ENCODE peak calls at places on chromosomes 3 and 15, in four cellular contexts. O is kidney, Z is breast epithelium, Y is spleen. N is an unnamed sample. For H3K4me1, the result is how much of the 10 kb centered on the place peaks cover.

GRCh38 chr3:157585386-157585785 is 82.2 kb upstream of the VEPH1 start:
- DNase-seq in O (no peak), Z (no peak), Y (no peak), N (no peak)

GRCh38 chr15:55494927-55495326 is 13.1 kb downstream of the DNAAF4 start:
- DNase-seq in Z (no peak), Y (no peak), O (no peak), N (no peak)

GRCh38 chr3:123688241-123688747 is 103.4 kb upstream of the HACD2 start:
- DNase-seq in O (no peak), Y (no peak), Z (no peak), N (no peak)

GRCh38 chr3:46845860-46846623 is 17.2 kb downstream of the MYL3 start:
- DNase-seq in O (peak), Z (peak), Y (peak), N (peak)

GRCh38 chr3:100333051-100333450 is 1.5 kb upstream of the NIT2 start:
- DNase-seq in O (no peak), Y (no peak), Z (no peak), N (no peak)

GRCh38 chr3:42216820-42217416 is 49.1 kb downstream of the CCK start:
- DNase-seq in O (no peak), Z (no peak), Y (no peak), N (no peak)

GRCh38 chr3:82157952-82158351 is 396.5 kb upstream of the GBE1 start:
- DNase-seq in Y (no peak), O (no peak), Z (no peak), N (no peak)

GRCh38 chr3:111676177-111677021 is 81.3 kb upstream of the ZBED2 start:
- DNase-seq in Z (no peak), Y (no peak), O (no peak), N (no peak)

GRCh38 chr3:72830452-72831217 is 17.6 kb downstream of the SHQ1 start:
- DNase-seq in O (no peak), Z (no peak), Y (no peak), N (no peak)

GRCh38 chr3:41682996-41683395 is 278.9 kb downstream of the ULK4 start:
- DNase-seq in Z (no peak), O (no peak), Y (no peak), N (no peak)

GRCh38 chr3:16898595-16899395 is 14.0 kb downstream of the PLCL2 start:
- DNase-seq in Z (no peak), O (no peak), Y (no peak), N (no peak)

GRCh38 chr3:194310060-194310481 is 41.1 kb downstream of the CPN2 start:
- DNase-seq in O (no peak), Y (peak), Z (no peak), N (no peak)

GRCh38 chr15:60392986-60393811 is 4.6 kb downstream of the ANXA2 start:
- DNase-seq in Z (peak), O (peak), Y (no peak), N (peak)

GRCh38 chr3:62371735-62372591 is 1.4 kb downstream of the FEZF2 start:
- DNase-seq in O (no peak), Y (no peak), Z (no peak), N (no peak)

GRCh38 chr3:23325466-23326065 is 122.4 kb downstream of the UBE2E2 start:
- DNase-seq in Z (no peak), O (no peak), Y (no peak), N (no peak)

GRCh38 chr15:28125673-28126651 is 26.8 kb upstream of the OCA2 start:
- DNase-seq in Z (no peak), Y (no peak), O (no peak), N (no peak)

GRCh38 chr3:25831578-25831977 is 41.7 kb downstream of the OXSM start:
- DNase-seq in Z (no peak), O (no peak), Y (no peak), N (no peak)

GRCh38 chr15:70494861-70495571 is 268.3 kb downstream of the UACA start:
- DNase-seq in O (no peak), Z (no peak), Y (peak), N (no peak)

GRCh38 chr15:95304116-95304873 is 1026.2 kb upstream of the NR2F2 start:
- DNase-seq in Y (no peak), Z (no peak), O (no peak), N (no peak)

GRCh38 chr15:69537085-69537484 is 84.5 kb downstream of the RPLP1 start:
- DNase-seq in Y (no peak), Z (no peak), O (no peak), N (no peak)

GRCh38 chr3:169634618-169635236 is 28.8 kb downstream of the MECOM start:
- DNase-seq in Y (no peak), Z (no peak), O (no peak), N (no peak)

GRCh38 chr3:104885214-104885814 is 481.4 kb upstream of the ALCAM start:
- DNase-seq in Z (no peak), Y (no peak), O (no peak), N (no peak)

GRCh38 chr3:102745881-102746280 is 311.1 kb downstream of the ZPLD1 start:
- DNase-seq in Y (no peak), O (no peak), Z (no peak), N (no peak)

GRCh38 chr3:45962033-45962432 is 18.8 kb downstream of the CXCR6 start:
- DNase-seq in Y (peak), O (no peak), Z (no peak), N (no peak)

GRCh38 chr3:193884652-193885051 is 251.3 kb upstream of the HES1 start:
- DNase-seq in Z (no peak), Y (no peak), O (no peak), N (no peak)

GRCh38 chr3:53243165-53243564 is 12.7 kb downstream of the TKT start:
- DNase-seq in O (no peak), Y (no peak), Z (no peak), N (no peak)

GRCh38 chr15:29031502-29032228 is 145.9 kb downstream of the APBA2 start:
- DNase-seq in O (no peak), Y (no peak), Z (no peak), N (no peak)

GRCh38 chr3:60281970-60282369 is 969.3 kb downstream of the FHIT start:
- DNase-seq in Y (no peak), Z (no peak), O (no peak), N (no peak)

GRCh38 chr3:58495101-58495500 is 3.2 kb downstream of the KCTD6 start:
- DNase-seq in O (no peak), Y (no peak), Z (no peak), N (no peak)

GRCh38 chr3:20668411-20668810 is 482.4 kb upstream of the SGO1 start:
- DNase-seq in Z (no peak), O (no peak), Y (no peak), N (no peak)

GRCh38 chr3:102235679-102236078 is 199.1 kb upstream of the ZPLD1 start:
- DNase-seq in Y (no peak), O (no peak), Z (no peak), N (no peak)

GRCh38 chr3:33131328-33132018 is 17.7 kb downstream of the CRTAP start:
- DNase-seq in O (no peak), Y (no peak), Z (no peak), N (no peak)

GRCh38 chr3:119783883-119784282 is 2.0 kb downstream of the NR1I2 start:
- DNase-seq in Z (no peak), O (no peak), Y (no peak), N (no peak)

GRCh38 chr3:12193485-12194165 is 34.9 kb upstream of the TIMP4 start:
- DNase-seq in Z (no peak), Y (no peak), O (no peak), N (peak)

GRCh38 chr3:155184027-155184426 is 103.9 kb downstream of the MME start:
- DNase-seq in Y (no peak), Z (no peak), O (no peak), N (no peak)

GRCh38 chr3:59391131-59391530 is 341.3 kb upstream of the CFAP20DC start:
- DNase-seq in Z (no peak), Y (no peak), O (no peak), N (no peak)

GRCh38 chr3:69354948-69355347 is 30.9 kb downstream of the FRMD4B start:
- DNase-seq in Y (no peak), O (no peak), Z (no peak), N (no peak)

GRCh38 chr3:39146611-39147373 is 6.6 kb downstream of the CSRNP1 start:
- DNase-seq in Z (peak), O (peak), Y (peak), N (peak)
- H3K4me1 ChIP-seq in Z (half or more), O (half or more), Y (half or more), N (under half)

GRCh38 chr15:91100561-91101355 is 701 bp downstream of the SV2B start:
- DNase-seq in Y (no peak), Z (no peak), O (no peak), N (no peak)

GRCh38 chr15:91101356-91101920 is 1.4 kb downstream of the SV2B start:
- DNase-seq in Y (no peak), O (no peak), Z (no peak), N (no peak)

GRCh38 chr15:91102546-91103330 is 2.7 kb downstream of the SV2B start:
- DNase-seq in Y (no peak), O (no peak), Z (no peak), N (no peak)

GRCh38 chr15:91098451-91098850 is 1.6 kb upstream of the SV2B start:
- DNase-seq in O (no peak), Y (no peak), Z (no peak), N (no peak)

DNA sequence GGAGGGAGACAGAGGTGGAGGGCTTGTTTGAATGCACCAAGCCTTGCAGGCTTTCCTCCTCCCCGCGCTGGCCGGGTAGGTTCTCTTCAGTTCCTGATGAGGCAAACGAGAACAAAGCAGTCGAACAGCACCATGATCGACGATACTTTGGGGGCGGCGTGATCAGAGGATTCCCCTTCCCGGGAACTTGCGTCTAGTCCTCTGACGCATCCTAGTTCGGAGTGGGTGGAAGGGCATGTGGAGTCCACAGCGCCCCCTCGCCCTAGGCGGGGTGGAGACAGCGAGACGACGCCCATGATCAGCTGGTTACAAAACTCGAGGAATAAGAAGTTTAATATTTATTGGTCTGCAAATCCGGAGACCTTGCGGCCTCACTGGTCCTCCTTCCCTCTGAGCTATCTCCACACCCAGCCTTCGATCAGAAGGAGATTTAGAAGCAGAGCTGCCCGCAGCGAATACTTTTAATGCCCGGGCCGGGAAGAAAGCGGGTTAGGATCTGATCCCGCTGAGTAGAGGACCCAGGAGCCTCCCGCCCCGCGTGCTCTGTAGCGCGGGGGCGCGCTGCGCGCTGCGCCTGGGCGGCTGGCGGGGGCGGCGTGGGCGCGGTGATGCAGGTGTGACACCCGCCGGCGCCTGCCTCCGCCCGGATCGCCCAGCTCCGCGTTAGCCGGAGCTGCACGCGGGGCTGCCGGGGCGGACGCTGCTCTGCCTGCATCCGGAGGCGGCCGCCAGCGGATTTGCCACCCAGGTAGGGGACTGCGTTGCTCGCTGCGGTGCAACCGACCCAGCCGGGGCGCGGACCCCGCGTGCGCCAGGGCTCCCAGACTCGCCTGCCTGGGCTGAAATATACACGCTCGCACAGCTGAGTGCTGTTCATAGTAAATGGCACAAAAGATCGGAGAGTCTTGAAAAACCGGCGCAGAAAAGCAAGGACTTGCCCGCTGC is at the start of gene SV2B:
- DNase-seq in Y (peak), O (peak), Z (no peak), N (no peak)
- TF ChIP-seq CTCF in Y (no peak), O (no peak), Z (no peak), N (peak)

GRCh38 chr15:57461541-57461940 is 85.2 kb downstream of the CGNL1 start:
- DNase-seq in Y (no peak), Z (no peak), O (no peak), N (no peak)

GRCh38 chr15:57462391-57462790 is 86.1 kb downstream of the CGNL1 start:
- DNase-seq in Y (no peak), Z (no peak), O (no peak), N (no peak)

GRCh38 chr15:57460208-57460816 is 84.0 kb downstream of the CGNL1 start:
- DNase-seq in Z (no peak), O (no peak), Y (no peak), N (no peak)

GRCh38 chr15:57464480-57464879 is 88.2 kb downstream of the CGNL1 start:
- DNase-seq in Z (no peak), O (no peak), Y (no peak), N (no peak)

GRCh38 chr15:57463360-57463759 is 87.1 kb downstream of the CGNL1 start:
- DNase-seq in Z (no peak), O (no peak), Y (no peak), N (no peak)
- H3K27ac ChIP-seq in Z (no peak), O (no peak), Y (no peak), N (no peak)

DNA sequence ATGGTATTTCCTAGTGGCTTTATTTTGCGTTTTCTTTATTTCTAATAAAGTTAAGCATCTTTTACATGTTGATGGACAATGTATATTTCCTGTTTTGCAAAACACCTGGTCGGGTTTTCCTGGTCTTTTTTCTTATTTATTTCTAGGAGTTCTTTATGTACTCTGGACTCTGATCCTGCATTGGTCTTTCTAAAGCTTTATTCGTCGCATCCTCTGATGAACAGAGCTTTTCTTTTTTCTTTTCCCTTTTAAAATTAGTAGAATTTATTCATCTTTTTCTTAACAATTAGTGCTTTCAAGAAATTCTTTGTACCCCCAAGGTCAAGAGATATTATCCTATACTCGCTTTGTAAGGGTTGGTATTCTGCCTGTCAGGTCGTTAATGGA is 32.2 kb downstream of the ZDHHC19 start:
- DNase-seq in Y (no peak), Z (no peak), O (no peak), N (no peak)
- H3K4me1 ChIP-seq in Y (under half), Z (under half), O (under half), N (under half)

GRCh38 chr3:186466391-186466974 is 77.7 kb downstream of the CRYGS start:
- DNase-seq in Y (no peak), O (no peak), Z (no peak), N (no peak)

GRCh38 chr3:186467969-186468368 is 76.2 kb downstream of the CRYGS start:
- DNase-seq in Y (no peak), O (no peak), Z (no peak), N (no peak)

GRCh38 chr3:186461141-186461540 is 83.0 kb downstream of the CRYGS start:
- DNase-seq in O (no peak), Z (no peak), Y (no peak), N (no peak)

GRCh38 chr3:186465508-186465907 is 78.7 kb downstream of the CRYGS start:
- DNase-seq in Z (no peak), O (no peak), Y (no peak), N (no peak)

GRCh38 chr3:186464424-186465093 is 79.6 kb downstream of the CRYGS start:
- DNase-seq in Z (no peak), O (no peak), Y (no peak), N (no peak)
- TF ChIP-seq CTCF in Z (no peak), O (no peak), Y (peak), N (no peak)

GRCh38 chr15:42282344-42282743 is 9.1 kb upstream of the TMEM87A start:
- DNase-seq in O (no peak), Z (no peak), Y (no peak), N (no peak)

GRCh38 chr15:42283671-42284070 is 10.4 kb upstream of the TMEM87A start:
- DNase-seq in Y (no peak), Z (no peak), O (no peak), N (no peak)

GRCh38 chr15:42284551-42284950 is 11.3 kb upstream of the TMEM87A start:
- DNase-seq in O (no peak), Z (no peak), Y (no peak), N (no peak)

GRCh38 chr15:42285042-42285441 is 11.8 kb upstream of the TMEM87A start:
- DNase-seq in Z (no peak), O (no peak), Y (no peak), N (no peak)

DNA sequence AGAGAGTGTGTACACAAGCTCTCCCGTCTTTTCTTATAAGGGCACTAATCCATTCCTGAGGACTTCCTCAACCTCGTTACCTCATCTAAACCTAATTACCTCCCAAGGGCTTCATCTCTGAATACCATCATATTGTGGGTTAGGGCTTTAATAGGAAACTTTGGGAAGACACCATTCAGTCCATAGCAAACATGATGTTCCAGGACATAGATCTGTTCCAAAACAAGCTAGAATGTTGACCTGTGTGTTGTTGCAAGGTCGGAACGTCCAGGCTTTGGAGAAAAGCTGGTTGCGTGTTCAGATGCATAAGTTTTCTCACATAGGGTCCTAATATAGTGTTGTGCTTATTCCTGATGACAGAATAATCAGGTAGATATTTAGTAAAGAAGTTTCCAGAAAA is 9.7 kb upstream of the TMEM87A start:
- DNase-seq in O (no peak), Y (no peak), Z (no peak), N (no peak)
- H3K27ac ChIP-seq in O (no peak), Y (no peak), Z (no peak), N (no peak)

DNA sequence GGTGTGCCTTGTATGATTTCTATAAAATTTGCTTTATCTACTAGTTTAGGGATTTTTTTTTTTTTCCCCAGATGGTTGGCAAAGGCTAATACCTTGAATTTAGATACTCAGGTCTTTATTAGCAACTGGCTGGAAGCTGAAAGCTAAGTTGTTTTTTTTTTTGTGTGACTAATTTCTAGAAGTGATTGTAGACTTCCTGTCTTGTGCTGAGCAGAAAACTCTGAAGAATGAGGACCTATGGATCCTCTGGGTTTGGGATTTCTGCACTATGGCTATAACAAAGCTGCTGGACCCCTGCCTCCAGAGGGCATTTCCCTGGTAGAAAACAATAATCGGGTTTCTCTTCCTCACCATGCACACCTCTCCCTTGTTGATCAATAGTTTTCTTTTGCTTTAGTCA is 10.0 kb downstream of the ARIH2 start:
- DNase-seq in Z (no peak), Y (no peak), O (no peak), N (no peak)
- H3K4me1 ChIP-seq in Z (under half), Y (half or more), O (under half), N (under half)

GRCh38 chr15:92655178-92655995 is at the start of gene FAM174B:
- DNase-seq in Y (no peak), O (no peak), Z (no peak), N (no peak)
- TF ChIP-seq CTCF in Y (no peak), O (no peak), Z (no peak), N (no peak)

GRCh38 chr3:138939563-138940241 is 7.2 kb downstream of the FOXL2 start:
- DNase-seq in O (no peak), Y (no peak), Z (no peak), N (no peak)
- H3K27ac ChIP-seq in O (no peak), Y (no peak), Z (no peak), N (no peak)

GRCh38 chr3:10195692-10196091 is 31.0 kb downstream of the IRAK2 start:
- DNase-seq in Y (peak), Z (no peak), O (no peak), N (no peak)
- H3K4me1 ChIP-seq in Y (half or more), Z (under half), O (under half), N (half or more)

N was measured in right atrium auricular region.